ENCODE peak calls at places on chromosomes 16 and 17, in nine cellular contexts. K, A, Z, Y, X, Q, O, E and T are unnamed samples. For H3K9me2, the result is how much of the 10 kb centered on the place peaks cover.

GRCh38 chr17:18327556-18327955 is 12.5 kb downstream of the SMCR8 start:
- DNase-seq in X (no peak), K (no peak), A (no peak), Z (no peak), Q (no peak), E (no peak), O (no peak), Y (no peak), T (no peak)

GRCh38 chr17:59762826-59763374 is 55.4 kb downstream of the VMP1 start:
- DNase-seq in Q (no peak), Y (no peak), A (no peak), X (no peak), K (no peak), E (no peak), Z (no peak), O (no peak), T (no peak)

GRCh38 chr17:79607941-79608728 is 2.7 kb downstream of the RBFOX3 start:
- DNase-seq in Q (no peak), X (peak), A (peak), E (peak), Y (no peak), K (no peak), Z (peak), O (peak), T (no peak)

GRCh38 chr17:61519754-61520440 is 67.7 kb downstream of the TBX4 start:
- DNase-seq in Z (no peak), Y (no peak), E (no peak), O (no peak), X (no peak), Q (no peak), K (no peak), A (no peak), T (no peak)

GRCh38 chr17:50769884-50770283 is 2.6 kb upstream of the ANKRD40CL start:
- DNase-seq in X (no peak), Y (peak), Q (no peak), Z (no peak), A (no peak), E (no peak), K (no peak), O (no peak), T (no peak)

GRCh38 chr17:50189396-50190277 is 11.8 kb downstream of the COL1A1 start:
- DNase-seq in Z (peak), O (no peak), K (no peak), Y (no peak), Q (no peak), X (no peak), E (no peak), A (no peak), T (no peak)

GRCh38 chr16:30482366-30482765 is 9.8 kb downstream of the ITGAL start:
- DNase-seq in O (peak), E (no peak), Z (peak), K (no peak), Y (peak), X (peak), A (no peak), Q (no peak), T (no peak)

GRCh38 chr17:50499270-50499669 is 9.0 kb upstream of the MYCBPAP start:
- DNase-seq in E (no peak), A (no peak), X (no peak), Y (no peak), Q (no peak), K (no peak), Z (no peak), O (no peak), T (no peak)

GRCh38 chr16:9778879-9779278 is 403.3 kb downstream of the GRIN2A start:
- DNase-seq in Y (no peak), X (peak), K (no peak), O (no peak), A (no peak), Q (no peak), Z (no peak), E (no peak), T (no peak)

GRCh38 chr16:66661210-66661560 is 35.4 kb downstream of the CMTM4 start:
- DNase-seq in A (no peak), Z (no peak), Q (no peak), X (no peak), K (no peak), E (peak), Y (no peak), O (no peak), T (no peak)

GRCh38 chr17:33015716-33016346 is 24.2 kb downstream of the SPACA3 start:
- DNase-seq in O (no peak), A (no peak), X (no peak), Z (no peak), E (no peak), K (no peak), Q (no peak), Y (no peak), T (no peak)

GRCh38 chr16:398551-399277 is 1.7 kb downstream of the NME4 start:
- DNase-seq in E (no peak), K (no peak), O (no peak), X (peak), Y (peak), Q (no peak), A (no peak), Z (no peak), T (no peak)

GRCh38 chr17:74971069-74971841 is 1.3 kb downstream of the HID1 start:
- DNase-seq in Z (no peak), K (no peak), E (peak), Q (no peak), A (no peak), Y (no peak), O (no peak), X (no peak), T (no peak)

GRCh38 chr16:8905168-8905762 is 23.1 kb downstream of the LITAFD start:
- DNase-seq in Z (peak), Q (peak), O (peak), X (peak), A (peak), E (peak), K (peak), Y (peak), T (peak)

GRCh38 chr17:59093702-59094231 is 12.9 kb downstream of the TRIM37 start:
- DNase-seq in Y (no peak), X (no peak), Z (peak), A (peak), E (no peak), O (no peak), Q (no peak), K (no peak), T (peak)

GRCh38 chr16:63461248-63461841 is 1425.1 kb upstream of the CDH8 start:
- DNase-seq in O (no peak), Z (peak), Y (peak), E (peak), Q (peak), K (peak), A (peak), X (peak), T (no peak)

GRCh38 chr17:58383892-58384462 is 32.0 kb upstream of the SUPT4H1 start:
- DNase-seq in X (no peak), Y (no peak), O (no peak), Q (no peak), E (no peak), K (no peak), Z (no peak), A (no peak), T (no peak)

GRCh38 chr17:50221500-50222480 is 20.4 kb upstream of the COL1A1 start:
- DNase-seq in O (no peak), Q (peak), Y (no peak), X (no peak), A (peak), K (no peak), E (no peak), Z (peak), T (no peak)

GRCh38 chr16:12868169-12868568 is 33.2 kb upstream of the SHISA9 start:
- DNase-seq in Q (no peak), X (no peak), A (no peak), Z (no peak), O (no peak), Y (no peak), K (peak), E (no peak), T (no peak)

GRCh38 chr16:84080378-84080777 is 36.4 kb downstream of the MBTPS1 start:
- DNase-seq in K (no peak), E (no peak), Z (no peak), Q (no peak), Y (no peak), A (no peak), X (no peak), O (no peak), T (no peak)

GRCh38 chr17:622356-622755 is 92.3 kb downstream of the VPS53 start:
- DNase-seq in A (peak), K (no peak), O (no peak), E (no peak), Z (peak), Q (no peak), Y (peak), X (no peak), T (no peak)

GRCh38 chr16:23464196-23464595 is 11.2 kb upstream of the COG7 start:
- DNase-seq in K (no peak), O (no peak), A (no peak), E (no peak), Q (no peak), Z (no peak), X (no peak), Y (no peak), T (no peak)

GRCh38 chr16:49576173-49576494 is 202.5 kb downstream of the C16orf78 start:
- DNase-seq in K (no peak), E (no peak), X (no peak), Y (no peak), Z (no peak), O (no peak), Q (no peak), A (no peak), T (no peak)

GRCh38 chr17:73196500-73196899 is 3.6 kb downstream of the COG1 start:
- DNase-seq in A (no peak), X (peak), Q (no peak), O (no peak), Z (no peak), E (no peak), K (no peak), Y (no peak), T (no peak)

GRCh38 chr17:39603304-39604016 is 4.3 kb downstream of the NEUROD2 start:
- DNase-seq in Z (no peak), E (no peak), Q (no peak), X (no peak), Y (peak), K (no peak), O (no peak), A (no peak), T (no peak)

GRCh38 chr17:59365383-59365981 is 34.0 kb downstream of the YPEL2 start:
- DNase-seq in X (no peak), K (peak), A (no peak), Q (peak), Z (no peak), O (no peak), E (peak), Y (no peak), T (no peak)

GRCh38 chr17:4858880-4859260 is 25.7 kb downstream of the MINK1 start:
- DNase-seq in X (peak), Z (peak), Q (no peak), O (no peak), A (peak), E (peak), K (no peak), Y (no peak), T (peak)

GRCh38 chr16:79897444-79898146 is 297.1 kb upstream of the MAF start:
- DNase-seq in E (no peak), X (no peak), O (no peak), Q (no peak), Y (no peak), A (no peak), Z (no peak), K (no peak), T (no peak)

GRCh38 chr16:86565644-86566511 is 751 bp upstream of the FOXC2 start:
- DNase-seq in E (no peak), Y (no peak), A (no peak), Z (no peak), O (no peak), X (peak), K (no peak), Q (no peak), T (no peak)

GRCh38 chr16:66924527-66925321 is 611 bp downstream of the RRAD start:
- DNase-seq in Z (peak), X (peak), A (peak), Y (no peak), E (peak), O (no peak), Q (peak), K (no peak), T (peak)

GRCh38 chr16:88379694-88380040 is 3.1 kb upstream of the ZNF469 start:
- DNase-seq in E (peak), Z (no peak), X (no peak), Y (no peak), K (no peak), Q (no peak), O (no peak), A (no peak), T (no peak)

GRCh38 chr16:58048914-58049696 is 23.6 kb downstream of the MMP15 start:
- DNase-seq in Q (no peak), A (no peak), K (no peak), X (no peak), E (no peak), Z (no peak), O (no peak), Y (no peak), T (no peak)

GRCh38 chr16:85055503-85056210 is 28.1 kb downstream of the KIAA0513 start:
- DNase-seq in Y (peak), E (peak), O (no peak), Q (peak), K (peak), X (no peak), A (peak), Z (peak), T (peak)

GRCh38 chr17:33204156-33204555 is 88.9 kb downstream of the ASIC2 start:
- DNase-seq in E (no peak), A (no peak), O (no peak), Q (no peak), X (no peak), Z (no peak), K (no peak), Y (no peak), T (no peak)

GRCh38 chr17:76736349-76737081 is 616 bp downstream of the SRSF2 start:
- DNase-seq in A (no peak), X (peak), O (no peak), E (peak), Q (peak), Y (peak), Z (peak), K (peak), T (peak)

GRCh38 chr16:77574867-77575619 is 140.2 kb upstream of the ADAMTS18 start:
- DNase-seq in O (no peak), E (no peak), A (no peak), K (no peak), Q (no peak), Y (no peak), X (no peak), Z (peak), T (no peak)

GRCh38 chr17:27631409-27631755 is 394 bp downstream of the LGALS9 start:
- DNase-seq in O (no peak), Q (no peak), K (peak), Y (no peak), A (no peak), Z (no peak), E (no peak), X (no peak), T (no peak)

GRCh38 chr17:8985054-8985701 is 19.7 kb upstream of the PIK3R5 start:
- DNase-seq in E (no peak), Z (no peak), A (no peak), Y (no peak), K (peak), O (no peak), X (no peak), Q (no peak), T (no peak)
- H3K4me2 ChIP-seq in E (no peak), Z (no peak), A (no peak), Y (no peak), K (peak), O (no peak), X (no peak), Q (no peak), T (no peak)

GRCh38 chr16:56817056-56817455 is 48.0 kb upstream of the SLC12A3 start:
- DNase-seq in K (no peak), Y (no peak), Z (no peak), O (no peak), Q (no peak), A (no peak), E (no peak), X (no peak), T (no peak)
- H3K9me2 ChIP-seq in K (under half), Y (under half), Z (under half), O (under half), Q (under half), A (under half), E (under half), X (under half), T (under half)

DNA sequence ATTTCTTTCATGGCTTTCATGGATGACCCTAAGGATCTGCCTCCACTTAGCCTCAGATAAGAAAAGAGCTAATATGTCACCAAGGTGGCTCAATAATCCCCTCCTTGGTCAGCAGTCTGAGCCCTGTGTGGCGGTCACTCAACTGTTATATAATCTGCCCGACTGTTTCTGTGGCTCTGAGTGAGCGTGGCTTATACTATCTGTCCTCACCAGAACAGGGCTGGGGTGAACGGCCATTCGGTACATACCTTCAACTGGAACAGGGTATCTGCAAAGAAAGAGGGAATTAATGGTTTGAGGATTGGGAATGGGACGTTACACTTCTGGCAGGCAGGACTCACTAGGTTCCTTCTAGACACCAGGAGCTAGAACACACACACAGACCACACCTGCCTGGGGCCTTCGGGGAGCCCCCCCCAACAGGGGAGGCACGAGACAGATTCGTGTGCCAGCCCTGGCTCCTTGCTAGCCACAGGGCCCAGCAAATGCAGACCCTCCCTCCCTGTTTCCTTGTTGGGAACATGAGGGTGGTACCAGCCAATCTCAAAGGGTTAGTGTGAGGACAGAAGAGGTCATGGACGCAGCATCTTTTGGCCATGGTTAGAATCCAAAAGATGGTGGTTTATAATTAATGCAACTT is 3.7 kb downstream of the CHMP1A start:
- DNase-seq in X (no peak), K (no peak), Y (no peak), Z (no peak), E (no peak), A (no peak), O (no peak), Q (no peak), T (no peak)
- H3K4me2 ChIP-seq in X (no peak), K (no peak), Y (no peak), Z (no peak), E (no peak), A (no peak), O (no peak), Q (no peak), T (no peak)

GRCh38 chr16:16774389-16774788 is 395.4 kb downstream of the NPIPA7 start:
- DNase-seq in K (no peak), Z (no peak), Q (no peak), Y (no peak), O (no peak), X (no peak), E (no peak), A (no peak), T (no peak)
- H3K9me2 ChIP-seq in K (under half), Z (under half), Q (under half), Y (under half), O (under half), X (under half), E (under half), A (under half), T (under half)

GRCh38 chr17:45784583-45785372 is 658 bp downstream of the CRHR1 start:
- DNase-seq in X (peak), Q (no peak), Y (no peak), A (peak), O (no peak), E (peak), Z (peak), K (no peak), T (no peak)

GRCh38 chr17:45787044-45787443 is 2.9 kb downstream of the CRHR1 start:
- DNase-seq in O (no peak), K (no peak), Y (no peak), Q (no peak), A (no peak), E (no peak), X (no peak), Z (no peak), T (no peak)

GRCh38 chr17:45786349-45786748 is 2.2 kb downstream of the CRHR1 start:
- DNase-seq in Q (no peak), A (no peak), K (no peak), E (no peak), O (no peak), X (no peak), Y (no peak), Z (no peak), T (no peak)

GRCh38 chr17:45784293-45784582 is at the start of gene CRHR1:
- DNase-seq in X (no peak), Y (no peak), A (no peak), O (no peak), Z (peak), E (no peak), K (no peak), Q (no peak), T (no peak)

DNA sequence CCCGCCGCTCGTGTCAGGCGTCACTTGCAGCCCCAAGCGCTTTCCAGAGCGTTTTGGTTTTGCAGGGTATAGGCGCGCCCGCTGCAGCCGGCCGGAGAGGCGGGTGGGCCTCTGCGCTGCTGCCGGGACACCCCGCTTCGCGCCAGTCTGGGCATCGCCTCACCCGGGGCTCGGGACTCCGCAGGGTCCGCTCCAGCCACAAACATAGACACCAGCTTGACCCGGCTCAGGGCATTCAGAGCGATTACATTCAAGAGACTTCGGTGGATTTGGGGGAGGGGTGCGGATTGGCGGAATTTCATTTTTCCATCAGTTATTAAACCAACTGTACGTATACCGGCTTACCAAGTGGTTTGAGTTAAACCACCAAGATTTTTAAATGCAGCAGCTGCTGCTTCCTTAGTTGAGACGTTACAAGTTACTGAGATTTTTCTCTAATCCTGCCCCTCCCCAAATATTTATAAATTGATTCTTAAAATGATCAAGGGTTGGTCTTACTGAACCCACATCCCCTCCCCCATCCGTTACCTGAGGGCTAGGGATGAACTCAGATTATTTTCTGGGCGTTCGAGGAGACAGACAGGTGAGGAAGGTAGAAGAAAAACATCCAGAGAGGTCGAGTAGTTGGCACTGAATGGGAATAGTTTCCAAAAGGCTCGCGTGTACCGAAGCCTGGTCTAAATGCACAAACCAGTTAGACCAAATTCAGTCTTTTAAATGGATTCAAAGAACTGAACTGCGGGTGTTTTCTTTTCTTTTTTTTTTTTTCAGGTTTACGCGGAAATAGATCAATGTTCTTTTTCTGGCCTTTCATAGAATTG is 1.5 kb downstream of the CRHR1 start:
- DNase-seq in Y (no peak), A (no peak), E (no peak), O (no peak), Q (no peak), Z (no peak), X (peak), K (no peak), T (no peak)
- H3K4me2 ChIP-seq in Y (no peak), A (peak), E (peak), O (peak), Q (no peak), Z (peak), X (peak), K (no peak), T (no peak)